ENCODE peak calls at places on chromosome 20, in seven cellular contexts. S, R, H, Z, A, D and C are unnamed samples.
A peak's percentile ranks its signal among the peaks of the same experiment; 100 is the strongest.

GRCh38 chr20:20214757-20215275 is 153.1 kb upstream of the INSM1 start:
- DNase-seq in S (no peak), R (no peak), H (no peak), Z (no peak), A (no peak), D (no peak), C (no peak)

GRCh38 chr20:29410805-29411457 is 1846.5 kb upstream of the DEFB115 start:
- DNase-seq in S (no peak), R (no peak), H (no peak), Z (no peak), A (no peak), D (no peak), C (no peak)

GRCh38 chr20:51171141-51171540 is 148.2 kb upstream of the KCNG1 start:
- DNase-seq in S (no peak), R (no peak), H (peak; percentile 70), Z (no peak), A (no peak), D (no peak), C (no peak)

GRCh38 chr20:32560989-32561830 is 23.9 kb downstream of the NOL4L start:
- DNase-seq in S (no peak), R (no peak), H (no peak), Z (peak; percentile 70), A (no peak), D (no peak), C (no peak)

GRCh38 chr20:36804425-36804824 is 30.9 kb upstream of the DSN1 start:
- DNase-seq in S (no peak), R (no peak), H (no peak), Z (no peak), A (no peak), D (no peak), C (no peak)

GRCh38 chr20:21238400-21238799 is 64.7 kb upstream of the XRN2 start:
- DNase-seq in S (no peak), R (no peak), H (no peak), Z (no peak), A (no peak), D (no peak), C (no peak)

GRCh38 chr20:24672886-24673677 is 203.7 kb downstream of the SYNDIG1 start:
- DNase-seq in S (peak; percentile 40), R (peak; percentile 58), H (peak; percentile 79), Z (no peak), A (peak; percentile 89), D (no peak), C (no peak)

GRCh38 chr20:6767536-6768227 is at the start of gene BMP2:
- DNase-seq in S (peak; percentile 82), R (peak; percentile 87), H (peak; percentile 69), Z (peak; percentile 87), A (no peak), D (no peak), C (peak; percentile 41)

GRCh38 chr20:54879393-54879792 is 404.0 kb downstream of the DOK5 start:
- DNase-seq in S (no peak), R (no peak), H (no peak), Z (no peak), A (no peak), D (no peak), C (no peak)

GRCh38 chr20:10572853-10573252 is 100.9 kb downstream of the JAG1 start:
- DNase-seq in S (no peak), R (no peak), H (no peak), Z (no peak), A (no peak), D (no peak), C (no peak)

GRCh38 chr20:39878809-39879208 is 810.2 kb downstream of the MAFB start:
- DNase-seq in S (no peak), R (no peak), H (peak; percentile 68), Z (no peak), A (no peak), D (no peak), C (no peak)

GRCh38 chr20:63775096-63775978 is 35.8 kb downstream of the SLC2A4RG start:
- DNase-seq in S (no peak), R (peak; percentile 88), H (no peak), Z (peak; percentile 81), A (no peak), D (no peak), C (no peak)

GRCh38 chr20:10954137-10954840 is 280.5 kb upstream of the JAG1 start:
- DNase-seq in S (no peak), R (no peak), H (peak; percentile 96), Z (no peak), A (no peak), D (no peak), C (no peak)

GRCh38 chr20:54257090-54257816 is 49.4 kb downstream of the PFDN4 start:
- DNase-seq in S (no peak), R (no peak), H (peak; percentile 92), Z (no peak), A (peak; percentile 82), D (no peak), C (no peak)

GRCh38 chr20:57871237-57871632 is 161.4 kb upstream of the PMEPA1 start:
- DNase-seq in S (no peak), R (peak; percentile 38), H (no peak), Z (no peak), A (no peak), D (no peak), C (no peak)

GRCh38 chr20:34403908-34404307 is 40.8 kb downstream of the ITCH start:
- DNase-seq in S (no peak), R (no peak), H (no peak), Z (no peak), A (no peak), D (no peak), C (peak; percentile 26)

GRCh38 chr20:63635431-63636141 is 8.7 kb upstream of the GMEB2 start:
- DNase-seq in S (peak; percentile 73), R (no peak), H (no peak), Z (no peak), A (no peak), D (peak; percentile 87), C (peak; percentile 64)

GRCh38 chr20:62887147-62887859 is 25.7 kb upstream of the TCFL5 start:
- DNase-seq in S (no peak), R (no peak), H (peak; percentile 75), Z (no peak), A (peak; percentile 71), D (peak; percentile 30), C (no peak)

GRCh38 chr20:6562111-6562510 is 205.4 kb upstream of the BMP2 start:
- DNase-seq in S (no peak), R (no peak), H (peak; percentile 82), Z (no peak), A (no peak), D (no peak), C (no peak)

GRCh38 chr20:14830899-14831298 is 493.5 kb upstream of the FLRT3 start:
- DNase-seq in S (no peak), R (no peak), H (no peak), Z (no peak), A (no peak), D (no peak), C (peak; percentile 37)

GRCh38 chr20:58665606-58666005 is 14.5 kb downstream of the STX16 start:
- DNase-seq in S (no peak), R (no peak), H (no peak), Z (no peak), A (no peak), D (no peak), C (no peak)

GRCh38 chr20:20780127-20780822 is 67.8 kb upstream of the RALGAPA2 start:
- DNase-seq in S (peak; percentile 94), R (peak; percentile 84), H (peak; percentile 70), Z (peak; percentile 93), A (no peak), D (no peak), C (peak; percentile 28)

DNA sequence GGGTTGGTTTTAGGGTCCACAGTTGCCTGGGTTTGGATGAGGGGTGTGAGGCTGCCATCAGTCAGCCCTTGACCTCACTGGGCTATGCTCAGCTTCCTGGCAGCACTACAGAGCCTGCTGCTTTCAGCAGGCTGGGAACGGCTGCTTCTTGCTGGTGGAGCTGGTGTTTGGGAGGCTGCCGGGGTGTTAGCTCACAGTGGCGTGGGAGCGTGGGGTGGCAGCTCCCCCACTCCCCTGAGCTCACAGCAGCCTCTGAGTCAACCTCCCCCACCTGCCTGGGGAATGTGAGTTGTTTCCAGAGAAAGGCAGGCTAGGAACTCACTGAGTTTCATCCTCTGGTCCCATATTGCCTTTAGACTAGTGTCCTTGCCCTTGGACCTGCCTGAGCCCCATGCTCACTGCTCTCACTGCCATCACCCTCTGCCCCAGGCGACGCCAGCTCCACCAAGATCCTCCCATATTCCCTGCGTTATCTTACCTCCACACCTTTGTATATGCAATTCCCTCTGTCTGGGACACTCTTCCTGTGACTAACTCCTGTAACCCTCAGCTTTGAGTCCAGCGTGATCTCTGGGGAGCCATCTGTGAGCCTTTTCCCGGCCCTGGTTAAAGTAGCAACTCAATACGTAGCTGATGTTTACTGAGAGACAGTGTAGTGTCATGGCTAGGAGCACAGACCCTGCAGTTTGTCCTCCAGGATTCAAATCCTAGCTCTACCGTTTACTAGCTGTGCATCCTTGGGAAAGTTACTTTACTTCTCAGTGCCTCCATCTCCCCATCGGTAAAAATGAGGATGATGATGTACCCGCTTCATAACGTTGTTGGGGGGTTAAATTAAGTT is 34.8 kb downstream of the PPP1R16B start:
- DNase-seq in S (no peak), R (no peak), H (no peak), Z (no peak), A (no peak), D (no peak), C (no peak)
- H3K4me3 ChIP-seq in S (no peak overlapping the region), R (no peak overlapping the region), H (no peak overlapping the region), Z (no peak overlapping the region), A (no peak overlapping the region), D (peak overlapping the region; percentile 61), C (no peak overlapping the region)

DNA sequence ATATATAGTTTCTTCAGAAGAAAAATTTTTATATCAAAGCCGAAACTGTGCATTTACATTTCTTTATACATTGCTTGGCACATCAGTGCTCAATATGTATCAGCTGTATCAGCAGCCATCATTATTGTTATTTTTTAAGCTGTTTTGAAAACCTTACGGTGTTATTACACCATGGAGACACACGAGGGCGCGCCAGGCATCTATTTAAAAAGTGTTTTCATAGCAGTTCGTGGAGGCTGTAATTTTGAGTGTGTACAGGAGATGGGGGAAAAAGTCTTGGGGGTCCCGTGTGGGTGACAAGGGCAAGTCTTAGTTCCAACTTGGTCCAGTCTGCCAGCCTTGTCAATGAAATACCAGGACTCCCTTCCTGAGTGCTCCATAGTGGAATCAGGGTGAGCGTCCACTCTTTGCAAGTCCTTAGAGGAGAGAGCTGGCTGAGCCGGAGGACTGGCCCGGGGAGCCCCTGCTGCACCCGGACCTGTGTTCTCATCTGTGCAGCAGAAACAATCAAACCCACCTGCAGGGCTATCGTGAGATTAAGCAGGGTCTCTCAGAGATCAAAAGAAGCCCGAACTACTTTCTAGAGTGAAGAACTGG is 43.3 kb downstream of the SLC2A10 start:
- DNase-seq in S (peak; percentile 77), R (peak; percentile 87), H (peak; percentile 16), Z (peak; percentile 78), A (no peak), D (peak; percentile 24), C (no peak)
- H3K4me3 ChIP-seq in S (no peak overlapping the region), R (no peak overlapping the region), H (no peak overlapping the region), Z (no peak overlapping the region), A (no peak overlapping the region), D (no peak overlapping the region), C (no peak overlapping the region)

DNA sequence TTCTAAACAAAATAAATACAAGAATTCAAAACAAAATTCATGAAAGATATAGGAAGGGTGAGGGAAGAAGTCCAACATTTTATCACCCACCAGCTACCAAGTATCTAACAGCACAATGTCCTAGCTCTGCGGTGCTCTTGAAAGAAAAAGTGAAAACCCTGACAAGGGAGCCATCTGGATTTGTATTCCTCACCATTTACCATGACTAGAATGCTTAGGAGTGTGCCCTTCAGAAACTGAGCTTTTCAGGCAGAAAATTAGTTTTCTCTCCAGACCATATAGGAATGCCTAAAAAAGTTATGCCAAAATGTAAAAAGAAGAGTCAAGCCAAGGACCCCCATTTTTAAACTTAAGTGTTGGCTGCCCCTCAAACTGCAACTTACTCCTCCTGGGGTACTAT is 4.5 kb downstream of the SNX5 start:
- DNase-seq in S (no peak), R (no peak), H (no peak), Z (no peak), A (no peak), D (no peak), C (no peak)
- H3K4me3 ChIP-seq in S (no peak overlapping the region), R (no peak overlapping the region), H (no peak overlapping the region), Z (no peak overlapping the region), A (no peak overlapping the region), D (peak overlapping the region; percentile 97), C (peak overlapping the region; percentile 96)

GRCh38 chr20:47432251-47433210 is 69.2 kb upstream of the NCOA3 start:
- DNase-seq in S (peak; percentile 79), R (no peak), H (peak; percentile 59), Z (no peak), A (no peak), D (no peak), C (no peak)
- H3K4me3 ChIP-seq in S (no peak overlapping the region), R (no peak overlapping the region), H (no peak overlapping the region), Z (no peak overlapping the region), A (no peak overlapping the region), D (no peak overlapping the region), C (no peak overlapping the region)